ENCODE peak calls at places on chromosome 15, in ten cellular contexts. One of them, this sample, is unnamed.

GRCh38 chr15:40046721-40047412 is 7.9 kb upstream of the SRP14 start:
- DNase-seq in AG04450: no peak
- DNase-seq in IMR-90: peak
- DNase-seq in GM06990: no peak
- DNase-seq in esophagus squamous epithelium: no peak
- DNase-seq in fibroblast of pulmonary artery: peak
- DNase-seq in psoas muscle: no peak
- DNase-seq in H1: peak
- DNase-seq in epithelial cell of esophagus: peak
- DNase-seq in OCI-LY7: no peak
- DNase-seq in this sample: no peak

GRCh38 chr15:67409175-67409574 is 111.8 kb upstream of the C15orf61 start:
- DNase-seq in AG04450: no peak
- DNase-seq in IMR-90: no peak
- DNase-seq in GM06990: no peak
- DNase-seq in esophagus squamous epithelium: no peak
- DNase-seq in fibroblast of pulmonary artery: no peak
- DNase-seq in psoas muscle: no peak
- DNase-seq in H1: no peak
- DNase-seq in epithelial cell of esophagus: no peak
- DNase-seq in OCI-LY7: no peak
- DNase-seq in this sample: no peak

GRCh38 chr15:57784081-57784488 is 77.6 kb downstream of the POLR2M start:
- DNase-seq in AG04450: no peak
- DNase-seq in IMR-90: no peak
- DNase-seq in GM06990: no peak
- DNase-seq in esophagus squamous epithelium: no peak
- DNase-seq in fibroblast of pulmonary artery: peak
- DNase-seq in psoas muscle: peak
- DNase-seq in H1: no peak
- DNase-seq in epithelial cell of esophagus: peak
- DNase-seq in OCI-LY7: no peak
- DNase-seq in this sample: no peak

GRCh38 chr15:33720952-33721351 is 247.3 kb upstream of the CHRM5 start:
- DNase-seq in AG04450: no peak
- DNase-seq in IMR-90: peak
- DNase-seq in GM06990: no peak
- DNase-seq in esophagus squamous epithelium: no peak
- DNase-seq in fibroblast of pulmonary artery: peak
- DNase-seq in psoas muscle: no peak
- DNase-seq in H1: no peak
- DNase-seq in epithelial cell of esophagus: peak
- DNase-seq in OCI-LY7: no peak
- DNase-seq in this sample: no peak

GRCh38 chr15:45139770-45140169 is 10.0 kb downstream of the DUOX1 start:
- DNase-seq in AG04450: no peak
- DNase-seq in IMR-90: no peak
- DNase-seq in GM06990: no peak
- DNase-seq in esophagus squamous epithelium: no peak
- DNase-seq in fibroblast of pulmonary artery: no peak
- DNase-seq in psoas muscle: no peak
- DNase-seq in H1: no peak
- DNase-seq in epithelial cell of esophagus: no peak
- DNase-seq in OCI-LY7: no peak
- DNase-seq in this sample: no peak

GRCh38 chr15:81010086-81010485 is 9.4 kb downstream of the TLNRD1 start:
- DNase-seq in AG04450: no peak
- DNase-seq in IMR-90: no peak
- DNase-seq in GM06990: no peak
- DNase-seq in esophagus squamous epithelium: no peak
- DNase-seq in fibroblast of pulmonary artery: no peak
- DNase-seq in psoas muscle: no peak
- DNase-seq in H1: no peak
- DNase-seq in epithelial cell of esophagus: no peak
- DNase-seq in OCI-LY7: no peak
- DNase-seq in this sample: no peak

GRCh38 chr15:35914573-35914972 is 368.6 kb upstream of the DPH6 start:
- DNase-seq in AG04450: no peak
- DNase-seq in IMR-90: no peak
- DNase-seq in GM06990: no peak
- DNase-seq in esophagus squamous epithelium: no peak
- DNase-seq in fibroblast of pulmonary artery: no peak
- DNase-seq in psoas muscle: no peak
- DNase-seq in H1: no peak
- DNase-seq in epithelial cell of esophagus: no peak
- DNase-seq in OCI-LY7: no peak
- DNase-seq in this sample: no peak

GRCh38 chr15:88727439-88727838 is 75.8 kb upstream of the ACAN start:
- DNase-seq in AG04450: no peak
- DNase-seq in IMR-90: no peak
- DNase-seq in GM06990: no peak
- DNase-seq in esophagus squamous epithelium: no peak
- DNase-seq in fibroblast of pulmonary artery: no peak
- DNase-seq in psoas muscle: no peak
- DNase-seq in H1: no peak
- DNase-seq in epithelial cell of esophagus: no peak
- DNase-seq in OCI-LY7: no peak
- DNase-seq in this sample: no peak

GRCh38 chr15:48940508-48940907 is 23.2 kb downstream of the SHC4 start:
- DNase-seq in AG04450: peak
- DNase-seq in IMR-90: peak
- DNase-seq in GM06990: peak
- DNase-seq in esophagus squamous epithelium: no peak
- DNase-seq in fibroblast of pulmonary artery: peak
- DNase-seq in psoas muscle: no peak
- DNase-seq in H1: no peak
- DNase-seq in epithelial cell of esophagus: peak
- DNase-seq in OCI-LY7: no peak
- DNase-seq in this sample: peak

GRCh38 chr15:48946088-48946839 is 17.5 kb downstream of the SHC4 start:
- DNase-seq in AG04450: no peak
- DNase-seq in IMR-90: peak
- DNase-seq in GM06990: no peak
- DNase-seq in esophagus squamous epithelium: no peak
- DNase-seq in fibroblast of pulmonary artery: peak
- DNase-seq in psoas muscle: no peak
- DNase-seq in H1: no peak
- DNase-seq in epithelial cell of esophagus: peak
- DNase-seq in OCI-LY7: no peak
- DNase-seq in this sample: no peak

GRCh38 chr15:48946840-48947187 is 16.9 kb downstream of the SHC4 start:
- DNase-seq in AG04450: no peak
- DNase-seq in IMR-90: no peak
- DNase-seq in GM06990: no peak
- DNase-seq in esophagus squamous epithelium: no peak
- DNase-seq in fibroblast of pulmonary artery: no peak
- DNase-seq in psoas muscle: no peak
- DNase-seq in H1: no peak
- DNase-seq in epithelial cell of esophagus: no peak
- DNase-seq in OCI-LY7: no peak
- DNase-seq in this sample: no peak

GRCh38 chr15:48941913-48942312 is 21.8 kb downstream of the SHC4 start:
- DNase-seq in AG04450: no peak
- DNase-seq in IMR-90: no peak
- DNase-seq in GM06990: no peak
- DNase-seq in esophagus squamous epithelium: no peak
- DNase-seq in fibroblast of pulmonary artery: no peak
- DNase-seq in psoas muscle: no peak
- DNase-seq in H1: no peak
- DNase-seq in epithelial cell of esophagus: no peak
- DNase-seq in OCI-LY7: no peak
- DNase-seq in this sample: no peak

DNA sequence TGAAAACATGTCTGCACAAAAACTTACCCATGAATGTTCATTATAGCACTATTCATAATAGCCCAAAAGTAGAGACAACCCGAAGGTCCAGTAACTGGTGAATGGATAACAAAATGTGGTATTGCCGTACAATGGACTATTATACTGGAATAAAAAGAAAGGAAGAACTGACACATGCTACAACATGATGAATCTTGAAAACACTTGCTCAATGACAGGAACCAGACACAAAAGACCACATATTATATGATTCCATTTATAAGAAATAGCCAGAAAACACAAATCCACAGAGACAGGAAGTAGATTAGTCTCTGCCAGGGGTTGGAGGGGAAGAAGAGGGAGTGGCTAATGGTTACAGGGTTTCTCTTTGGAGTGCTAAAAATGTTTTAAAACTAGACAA is 18.3 kb downstream of the SHC4 start:
- DNase-seq in AG04450: no peak
- DNase-seq in IMR-90: no peak
- DNase-seq in GM06990: no peak
- DNase-seq in esophagus squamous epithelium: no peak
- DNase-seq in fibroblast of pulmonary artery: peak
- DNase-seq in psoas muscle: no peak
- DNase-seq in H1: no peak
- DNase-seq in epithelial cell of esophagus: peak
- DNase-seq in OCI-LY7: no peak
- DNase-seq in this sample: no peak
- H3K4me3 ChIP-seq in AG04450: no peak
- H3K4me3 ChIP-seq in IMR-90: no peak
- H3K4me3 ChIP-seq in GM06990: no peak
- H3K4me3 ChIP-seq in esophagus squamous epithelium: no peak
- H3K4me3 ChIP-seq in fibroblast of pulmonary artery: no peak
- H3K4me3 ChIP-seq in psoas muscle: no peak
- H3K4me3 ChIP-seq in H1: no peak
- H3K4me3 ChIP-seq in epithelial cell of esophagus: no peak
- H3K4me3 ChIP-seq in OCI-LY7: no peak
- H3K4me3 ChIP-seq in this sample: no peak

DNA sequence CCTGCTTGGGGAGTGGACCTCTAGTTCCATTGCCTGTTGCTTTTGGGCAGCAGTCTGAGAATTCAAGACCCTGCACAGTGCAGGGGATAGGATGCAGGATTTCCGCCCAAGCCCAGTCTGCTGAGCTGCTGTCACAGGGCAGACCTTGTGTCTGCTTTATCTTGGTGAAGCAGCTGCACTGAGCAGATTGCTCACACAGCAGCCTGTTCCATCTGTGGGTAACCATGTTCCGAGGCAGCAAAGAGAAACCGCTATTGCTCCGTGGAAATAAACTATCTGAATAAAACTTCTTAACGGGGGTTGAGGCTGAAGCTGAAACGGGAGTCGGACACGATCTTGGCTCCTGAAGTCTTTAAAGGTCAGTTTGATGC is 202.3 kb downstream of the AKAP13 start:
- DNase-seq in AG04450: no peak
- DNase-seq in IMR-90: peak
- DNase-seq in GM06990: peak
- DNase-seq in esophagus squamous epithelium: no peak
- DNase-seq in fibroblast of pulmonary artery: no peak
- DNase-seq in psoas muscle: peak
- DNase-seq in H1: no peak
- DNase-seq in epithelial cell of esophagus: no peak
- DNase-seq in OCI-LY7: peak
- DNase-seq in this sample: no peak
- H3K4me3 ChIP-seq in AG04450: no peak
- H3K4me3 ChIP-seq in IMR-90: no peak
- H3K4me3 ChIP-seq in GM06990: peak
- H3K4me3 ChIP-seq in esophagus squamous epithelium: peak
- H3K4me3 ChIP-seq in fibroblast of pulmonary artery: peak
- H3K4me3 ChIP-seq in psoas muscle: peak
- H3K4me3 ChIP-seq in H1: no peak
- H3K4me3 ChIP-seq in epithelial cell of esophagus: no peak
- H3K4me3 ChIP-seq in OCI-LY7: peak
- H3K4me3 ChIP-seq in this sample: no peak

DNA sequence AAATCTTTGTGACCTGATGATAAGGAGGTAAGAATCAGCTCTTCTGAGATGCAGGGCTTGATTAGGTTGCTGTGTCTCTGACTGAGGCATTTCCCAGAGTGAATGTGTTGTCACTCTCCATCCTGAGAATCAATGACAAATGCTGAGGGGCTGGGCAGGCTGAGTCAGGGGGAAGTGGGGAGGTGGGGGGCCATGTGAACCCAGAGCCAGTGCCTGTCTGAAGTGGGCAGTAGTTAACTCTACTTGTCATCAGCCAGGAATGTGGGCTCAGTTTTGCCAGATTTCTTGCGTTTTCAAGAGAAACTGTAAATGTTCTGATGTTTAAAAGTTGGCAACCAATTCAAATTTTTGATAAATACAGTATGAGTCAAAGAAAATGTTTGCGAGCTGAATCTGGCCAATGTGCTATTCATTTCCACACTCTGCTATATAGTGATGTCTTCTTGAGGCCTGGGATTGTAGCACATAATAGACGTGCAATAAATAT is 3.1 kb upstream of the BNC1 start:
- DNase-seq in AG04450: peak
- DNase-seq in IMR-90: peak
- DNase-seq in GM06990: no peak
- DNase-seq in esophagus squamous epithelium: no peak
- DNase-seq in fibroblast of pulmonary artery: peak
- DNase-seq in psoas muscle: no peak
- DNase-seq in H1: no peak
- DNase-seq in epithelial cell of esophagus: peak
- DNase-seq in OCI-LY7: no peak
- DNase-seq in this sample: peak
- H3K4me3 ChIP-seq in AG04450: no peak
- H3K4me3 ChIP-seq in IMR-90: no peak
- H3K4me3 ChIP-seq in GM06990: no peak
- H3K4me3 ChIP-seq in esophagus squamous epithelium: no peak
- H3K4me3 ChIP-seq in fibroblast of pulmonary artery: no peak
- H3K4me3 ChIP-seq in psoas muscle: no peak
- H3K4me3 ChIP-seq in H1: no peak
- H3K4me3 ChIP-seq in epithelial cell of esophagus: no peak
- H3K4me3 ChIP-seq in OCI-LY7: no peak
- H3K4me3 ChIP-seq in this sample: no peak

GRCh38 chr15:28105224-28105791 is 6.2 kb upstream of the OCA2 start:
- DNase-seq in AG04450: no peak
- DNase-seq in IMR-90: no peak
- DNase-seq in GM06990: no peak
- DNase-seq in esophagus squamous epithelium: no peak
- DNase-seq in fibroblast of pulmonary artery: no peak
- DNase-seq in psoas muscle: no peak
- DNase-seq in H1: no peak
- DNase-seq in epithelial cell of esophagus: no peak
- DNase-seq in OCI-LY7: no peak
- DNase-seq in this sample: no peak

GRCh38 chr15:28107894-28108255 is 8.8 kb upstream of the OCA2 start:
- DNase-seq in AG04450: no peak
- DNase-seq in IMR-90: no peak
- DNase-seq in GM06990: no peak
- DNase-seq in esophagus squamous epithelium: no peak
- DNase-seq in fibroblast of pulmonary artery: no peak
- DNase-seq in psoas muscle: no peak
- DNase-seq in H1: no peak
- DNase-seq in epithelial cell of esophagus: no peak
- DNase-seq in OCI-LY7: no peak
- DNase-seq in this sample: no peak

GRCh38 chr15:28105793-28106192 is 6.7 kb upstream of the OCA2 start:
- DNase-seq in AG04450: no peak
- DNase-seq in IMR-90: no peak
- DNase-seq in GM06990: no peak
- DNase-seq in esophagus squamous epithelium: no peak
- DNase-seq in fibroblast of pulmonary artery: no peak
- DNase-seq in psoas muscle: no peak
- DNase-seq in H1: no peak
- DNase-seq in epithelial cell of esophagus: no peak
- DNase-seq in OCI-LY7: no peak
- DNase-seq in this sample: no peak

GRCh38 chr15:28107111-28107893 is 8.2 kb upstream of the OCA2 start:
- DNase-seq in AG04450: no peak
- DNase-seq in IMR-90: no peak
- DNase-seq in GM06990: no peak
- DNase-seq in esophagus squamous epithelium: no peak
- DNase-seq in fibroblast of pulmonary artery: peak
- DNase-seq in psoas muscle: no peak
- DNase-seq in H1: peak
- DNase-seq in epithelial cell of esophagus: peak
- DNase-seq in OCI-LY7: no peak
- DNase-seq in this sample: no peak

DNA sequence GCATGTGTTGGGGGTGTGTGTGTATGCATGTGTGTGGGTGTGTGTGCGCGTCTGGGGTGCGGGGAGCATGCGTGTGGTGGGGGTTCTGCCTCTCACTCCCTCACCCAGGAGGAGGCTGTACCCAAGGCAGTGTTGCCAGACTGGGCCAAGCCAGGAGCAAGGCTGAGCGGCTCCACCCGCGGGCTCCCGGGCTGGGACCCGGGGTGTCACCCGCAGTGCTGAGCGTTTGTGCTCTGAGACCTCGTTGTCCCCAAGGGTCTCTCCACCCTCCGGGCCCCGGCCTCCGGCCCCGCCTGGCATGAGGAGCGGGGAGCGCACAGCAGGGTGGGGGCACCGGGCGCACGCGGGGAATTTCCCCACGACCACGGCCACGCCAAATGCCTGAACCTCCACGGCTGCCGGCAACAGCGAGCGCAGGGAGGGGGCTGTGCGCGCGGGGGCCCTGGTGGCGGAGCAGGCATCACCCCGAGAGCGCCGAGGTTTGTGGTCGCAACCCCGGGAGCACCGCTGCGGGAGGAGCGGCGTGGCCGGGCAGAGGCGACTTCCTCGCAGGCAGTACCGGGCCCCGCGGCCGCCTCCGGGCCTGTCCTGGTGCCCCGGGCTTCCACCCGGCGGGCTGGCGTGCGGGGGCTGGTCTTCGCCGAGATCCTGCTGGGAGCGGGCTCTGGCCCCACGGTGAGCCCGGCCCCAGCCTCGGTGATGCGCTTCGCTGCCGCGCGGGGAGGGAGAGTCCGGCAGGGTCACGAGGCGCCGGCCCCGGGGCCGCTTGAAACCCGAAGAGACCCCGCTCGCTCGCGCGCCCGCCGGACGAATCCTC is 7.4 kb upstream of the OCA2 start:
- DNase-seq in AG04450: no peak
- DNase-seq in IMR-90: no peak
- DNase-seq in GM06990: no peak
- DNase-seq in esophagus squamous epithelium: no peak
- DNase-seq in fibroblast of pulmonary artery: no peak
- DNase-seq in psoas muscle: no peak
- DNase-seq in H1: no peak
- DNase-seq in epithelial cell of esophagus: no peak
- DNase-seq in OCI-LY7: no peak
- DNase-seq in this sample: no peak
- H3K4me3 ChIP-seq in AG04450: peak
- H3K4me3 ChIP-seq in IMR-90: peak
- H3K4me3 ChIP-seq in GM06990: peak
- H3K4me3 ChIP-seq in esophagus squamous epithelium: peak
- H3K4me3 ChIP-seq in fibroblast of pulmonary artery: peak
- H3K4me3 ChIP-seq in psoas muscle: peak
- H3K4me3 ChIP-seq in H1: peak
- H3K4me3 ChIP-seq in epithelial cell of esophagus: peak
- H3K4me3 ChIP-seq in OCI-LY7: no peak
- H3K4me3 ChIP-seq in this sample: peak

This sample was measured in AG04449.